ENCODE peak calls at places on chromosomes 3 and 15, in eight cellular contexts. G is nephron progenitor cell, Q is PC-3, P is brain microvascular endothelial cell, F is GM20000, B is psoas muscle, R is IMR-90, I is epithelial cell of esophagus. H is an unnamed sample.
A peak's percentile ranks its signal among the peaks of the same experiment; 100 is the strongest.

GRCh38 chr15:67917636-67918035 is 77.8 kb upstream of the RNU6-1 start:
- DNase-seq in G (no peak), Q (no peak), P (no peak), F (no peak), B (no peak), R (no peak), I (no peak), H (no peak)

GRCh38 chr3:71488391-71488809 is 95.1 kb downstream of the FOXP1 start:
- DNase-seq in G (no peak), Q (no peak), P (no peak), F (no peak), B (no peak), R (no peak), I (no peak), H (no peak)

GRCh38 chr3:72633101-72633500 is 215.1 kb downstream of the SHQ1 start:
- DNase-seq in G (no peak), Q (peak; percentile 39), P (no peak), F (no peak), B (no peak), R (no peak), I (no peak), H (no peak)

GRCh38 chr3:72111265-72111972 is 326.5 kb upstream of the PROK2 start:
- DNase-seq in G (no peak), Q (no peak), P (no peak), F (no peak), B (no peak), R (no peak), I (no peak), H (no peak)

GRCh38 chr3:97686258-97686657 is 78.3 kb upstream of the ARL6 start:
- DNase-seq in G (no peak), Q (no peak), P (no peak), F (no peak), B (no peak), R (no peak), I (no peak), H (no peak)

GRCh38 chr3:48561045-48561736 is 2.4 kb downstream of the UCN2 start:
- DNase-seq in G (peak; percentile 89), Q (no peak), P (peak; percentile 42), F (peak; percentile 73), B (peak; percentile 74), R (peak; percentile 64), I (peak; percentile 40), H (no peak)

GRCh38 chr15:84113919-84114318 is 121.7 kb upstream of the GOLGA6L4 start:
- DNase-seq in G (no peak), Q (no peak), P (peak; percentile 13), F (no peak), B (no peak), R (no peak), I (no peak), H (no peak)

GRCh38 chr3:169458752-169459151 is 204.8 kb downstream of the MECOM start:
- DNase-seq in G (no peak), Q (no peak), P (no peak), F (no peak), B (no peak), R (no peak), I (peak; percentile 83), H (no peak)

GRCh38 chr15:45495588-45495987 is 27.0 kb downstream of the SLC30A4 start:
- DNase-seq in G (no peak), Q (no peak), P (no peak), F (no peak), B (no peak), R (no peak), I (no peak), H (no peak)

GRCh38 chr3:66423791-66424190 is 77.0 kb downstream of the LRIG1 start:
- DNase-seq in G (no peak), Q (peak; percentile 1), P (peak; percentile 82), F (no peak), B (peak; percentile 10), R (peak; percentile 96), I (no peak), H (no peak)

GRCh38 chr3:127073931-127074820 is 91.3 kb downstream of the PLXNA1 start:
- DNase-seq in G (no peak), Q (peak; percentile 36), P (peak; percentile 9), F (no peak), B (no peak), R (no peak), I (peak; percentile 48), H (no peak)

GRCh38 chr3:23099021-23099420 is 104.1 kb upstream of the UBE2E2 start:
- DNase-seq in G (no peak), Q (no peak), P (no peak), F (no peak), B (no peak), R (no peak), I (no peak), H (no peak)

GRCh38 chr3:37694236-37694635 is 167.4 kb upstream of the CTDSPL start:
- DNase-seq in G (no peak), Q (no peak), P (no peak), F (no peak), B (no peak), R (no peak), I (peak; percentile 29), H (no peak)

GRCh38 chr3:173217127-173217526 is 76.1 kb upstream of the SPATA16 start:
- DNase-seq in G (no peak), Q (no peak), P (no peak), F (no peak), B (no peak), R (peak; percentile 18), I (no peak), H (no peak)

GRCh38 chr15:70251246-70251990 is 153.7 kb upstream of the TLE3 start:
- DNase-seq in G (no peak), Q (no peak), P (no peak), F (no peak), B (peak; percentile 28), R (no peak), I (peak; percentile 55), H (no peak)

DNA sequence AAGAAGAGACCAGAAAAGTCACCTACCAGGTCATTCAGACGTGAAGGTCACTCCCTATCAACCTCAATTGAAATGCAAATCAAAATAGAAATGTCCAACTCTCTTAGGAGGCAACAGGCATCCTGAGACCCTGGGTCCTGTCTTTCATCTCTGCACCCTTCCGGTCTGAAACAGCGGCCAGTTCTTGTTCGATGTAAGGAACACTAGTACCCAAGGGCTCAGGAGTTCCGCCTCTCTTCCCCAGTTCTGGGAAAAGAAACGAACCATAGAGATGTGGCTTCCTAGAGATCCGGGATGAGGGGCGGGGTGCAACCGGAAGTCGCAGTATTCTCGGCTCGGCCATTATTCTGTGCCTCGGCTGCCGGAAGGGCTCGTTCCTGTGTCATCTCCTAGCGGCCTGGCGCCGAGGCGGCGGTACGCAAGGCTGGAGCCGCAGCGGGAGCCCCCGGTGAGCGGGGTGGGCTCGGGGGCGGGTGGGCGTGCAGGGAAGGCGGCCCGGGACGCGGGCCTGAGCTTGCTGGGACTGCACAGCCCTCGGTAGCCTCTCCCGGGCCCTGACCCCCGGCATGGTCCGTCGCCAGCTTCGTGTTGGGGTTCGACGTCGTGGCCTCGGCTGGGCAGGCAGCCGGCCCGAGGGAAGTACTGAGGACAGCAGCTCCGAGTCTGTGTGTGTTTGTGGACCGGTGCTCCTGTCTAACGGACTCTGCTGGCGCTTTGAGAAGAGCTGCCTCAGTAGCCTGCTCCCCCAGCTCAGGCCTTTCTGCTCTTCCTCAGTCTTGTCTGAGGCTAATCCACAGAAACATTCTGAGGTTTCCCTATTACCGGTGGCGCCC is at the start of gene ZNF197:
- DNase-seq in G (peak; percentile 83), Q (peak; percentile 91), P (peak; percentile 83), F (peak; percentile 83), B (peak; percentile 92), R (peak; percentile 90), I (peak; percentile 89), H (peak; percentile 63)
- TF ChIP-seq CTCF in G (no peak), Q (no peak), P (peak; percentile 11), F (no peak), B (peak; percentile 9), R (peak; percentile 4), I (no peak), H (peak; percentile 4)

GRCh38 chr3:42495393-42495792 is 7.0 kb upstream of the VIPR1 start:
- DNase-seq in G (no peak), Q (no peak), P (no peak), F (no peak), B (no peak), R (no peak), I (no peak), H (no peak)
- TF ChIP-seq CTCF in G (no peak), Q (no peak), P (no peak), F (no peak), B (no peak), R (no peak), I (no peak), H (no peak)

GRCh38 chr3:49803464-49804140 is 541 bp downstream of the INKA1 start:
- DNase-seq in G (peak; percentile 71), Q (no peak), P (no peak), F (peak; percentile 45), B (no peak), R (peak; percentile 39), I (peak; percentile 96), H (no peak)
- TF ChIP-seq CTCF in G (no peak), Q (no peak), P (no peak), F (no peak), B (no peak), R (no peak), I (no peak), H (no peak)

GRCh38 chr3:171840484-171840830 is 2.7 kb upstream of the TMEM212 start:
- DNase-seq in G (no peak), Q (no peak), P (no peak), F (no peak), B (no peak), R (no peak), I (no peak), H (no peak)

GRCh38 chr3:171842864-171843511 is at the start of gene TMEM212:
- DNase-seq in G (no peak), Q (no peak), P (no peak), F (no peak), B (no peak), R (peak; percentile 59), I (no peak), H (no peak)

GRCh38 chr3:171839270-171839669 is 3.9 kb upstream of the TMEM212 start:
- DNase-seq in G (no peak), Q (no peak), P (no peak), F (no peak), B (no peak), R (no peak), I (no peak), H (no peak)

GRCh38 chr3:171841620-171842000 is 1.5 kb upstream of the TMEM212 start:
- DNase-seq in G (no peak), Q (no peak), P (peak; percentile 58), F (no peak), B (no peak), R (peak; percentile 66), I (no peak), H (no peak)

DNA sequence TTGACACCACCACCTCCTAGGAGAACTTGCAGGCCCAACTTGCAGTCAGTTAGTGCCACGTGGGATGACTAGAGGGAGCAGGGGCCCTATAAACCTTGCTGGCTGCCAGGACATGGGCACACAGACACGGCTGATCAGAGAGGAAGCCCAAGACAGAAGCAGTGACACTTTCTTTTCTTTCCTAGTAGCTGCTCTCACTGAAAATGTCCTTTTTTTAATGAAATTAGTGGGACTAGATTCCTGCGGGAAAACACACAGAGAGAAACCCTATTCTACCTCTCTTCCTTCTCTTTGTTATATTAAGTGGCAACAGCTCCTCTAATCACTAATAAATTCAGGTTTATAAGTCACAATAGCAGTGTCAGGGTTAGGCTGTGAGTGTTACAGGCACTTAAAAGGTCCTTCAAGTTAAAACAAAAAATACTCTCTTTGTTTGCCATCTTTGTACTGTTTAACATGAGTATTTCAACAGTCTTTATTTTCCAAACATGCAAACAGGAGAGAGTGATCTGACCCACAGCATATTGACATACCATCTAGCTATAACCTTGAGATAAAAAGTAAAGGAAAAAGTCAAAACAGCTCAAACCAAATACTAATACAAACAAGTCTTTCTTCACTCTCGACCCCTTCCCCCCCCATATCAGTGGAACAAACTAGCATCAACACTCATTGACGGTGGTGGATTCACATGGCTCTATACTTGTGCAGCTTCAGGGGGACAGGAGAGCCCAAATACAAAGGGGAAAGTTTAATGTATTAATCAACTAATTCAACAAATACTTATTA is 2.1 kb upstream of the TMEM212 start:
- DNase-seq in G (peak; percentile 8), Q (no peak), P (no peak), F (no peak), B (no peak), R (no peak), I (no peak), H (no peak)
- TF ChIP-seq CTCF in G (no peak), Q (no peak), P (no peak), F (no peak), B (no peak), R (no peak), I (no peak), H (no peak)